ENCODE peak calls at places on chromosome 7, in ten cellular contexts. W is skeletal muscle cell, M is GM20000, S is dermis blood vessel endothelial cell, J is Peyer's patch, C is A549, U is occipital lobe, L is GM12865, D is kidney tubule cell, P is psoas muscle. I is an unnamed sample.

GRCh38 chr7:154928136-154929005 is 74.6 kb downstream of the PAXIP1 start:
- DNase-seq in W (peak; percentile 77), M (peak; percentile 84), S (peak; percentile 95), J (peak; percentile 72), C (peak; percentile 74), U (no peak), L (peak; percentile 94), D (peak; percentile 96), P (no peak), I (no peak)

GRCh38 chr7:85135931-85136330 is 50.9 kb downstream of the SEMA3D start:
- DNase-seq in W (peak; percentile 50), M (no peak), S (peak; percentile 29), J (no peak), C (no peak), U (no peak), L (no peak), D (no peak), P (no peak), I (no peak)

GRCh38 chr7:45242261-45242660 is 84.7 kb downstream of the RAMP3 start:
- DNase-seq in W (no peak), M (no peak), S (no peak), J (no peak), C (no peak), U (no peak), L (no peak), D (no peak), P (no peak), I (no peak)

GRCh38 chr7:150330211-150330885 is 7.0 kb upstream of the ACTR3C start:
- DNase-seq in W (no peak), M (no peak), S (no peak), J (no peak), C (no peak), U (no peak), L (no peak), D (no peak), P (peak; percentile 50), I (no peak)

GRCh38 chr7:80640841-80641240 is 2.4 kb downstream of the CD36 start:
- DNase-seq in W (no peak), M (no peak), S (no peak), J (no peak), C (no peak), U (no peak), L (no peak), D (peak; percentile 77), P (no peak), I (no peak)

GRCh38 chr7:55552320-55553086 is 19.8 kb downstream of the VOPP1 start:
- DNase-seq in W (peak; percentile 49), M (no peak), S (peak; percentile 96), J (peak; percentile 81), C (no peak), U (peak; percentile 53), L (no peak), D (peak; percentile 92), P (peak; percentile 72), I (no peak)

GRCh38 chr7:50359258-50359994 is 54.9 kb downstream of the IKZF1 start:
- DNase-seq in W (no peak), M (no peak), S (no peak), J (no peak), C (no peak), U (no peak), L (no peak), D (no peak), P (no peak), I (no peak)

GRCh38 chr7:7596156-7596555 is 29.5 kb downstream of the MIOS start:
- DNase-seq in W (no peak), M (no peak), S (no peak), J (peak; percentile 61), C (no peak), U (no peak), L (no peak), D (no peak), P (no peak), I (no peak)

GRCh38 chr7:54841772-54842707 is 83.0 kb upstream of the SEC61G start:
- DNase-seq in W (peak; percentile 65), M (no peak), S (peak; percentile 17), J (peak; percentile 58), C (no peak), U (no peak), L (peak; percentile 24), D (peak; percentile 32), P (peak; percentile 61), I (no peak)

I was measured in progenitor cell of endocrine pancreas.